ENCODE peak calls at places on chromosomes 1 and 21, in four cellular contexts. J is fibroblast of mammary gland; O is activated T-cell treated with anti-CD3 and anti-CD28 coated beads, Interleukin-2, amount 50 U/mL, for 1 hour; V is fibroblast of pulmonary artery. Y is an unnamed sample.

GRCh38 chr1:27111771-27112573 is 43.0 kb downstream of the SLC9A1 start:
- DNase-seq in O (peak), V (peak), J (peak), Y (peak)

GRCh38 chr1:210239295-210240155 is 6.9 kb downstream of the SERTAD4 start:
- DNase-seq in O (no peak), J (peak), V (peak), Y (peak)

GRCh38 chr1:153585009-153585408 is 19.4 kb upstream of the S100A2 start:
- DNase-seq in J (no peak), V (no peak), O (no peak), Y (no peak)

GRCh38 chr1:56868761-56869160 is 14.2 kb downstream of the C8A start:
- DNase-seq in J (peak), O (no peak), V (no peak), Y (no peak)

GRCh38 chr1:248807067-248807737 is 18.5 kb downstream of the SH3BP5L start:
- DNase-seq in J (peak), O (peak), V (peak), Y (peak)

GRCh38 chr1:12203216-12204007 is 26.4 kb upstream of the VPS13D start:
- DNase-seq in O (peak), J (no peak), V (no peak), Y (no peak)

GRCh38 chr1:62229932-62230331 is 35.3 kb downstream of the L1TD1 start:
- DNase-seq in O (no peak), V (no peak), J (no peak), Y (no peak)

GRCh38 chr1:97647776-97648175 is 273.1 kb downstream of the DPYD start:
- DNase-seq in J (peak), O (no peak), V (peak), Y (no peak)

GRCh38 chr1:110310300-110310699 is 28.9 kb upstream of the RBM15 start:
- DNase-seq in J (no peak), V (no peak), O (no peak), Y (no peak)

GRCh38 chr1:211893260-211893659 is 62.7 kb upstream of the LPGAT1 start:
- DNase-seq in J (no peak), O (no peak), V (no peak), Y (no peak)

GRCh38 chr1:210687582-210688279 is 359.0 kb downstream of the HHAT start:
- DNase-seq in J (no peak), O (no peak), V (no peak), Y (no peak)

GRCh38 chr1:173148971-173149370 is 58.2 kb downstream of the TNFSF4 start:
- DNase-seq in V (no peak), J (peak), O (no peak), Y (no peak)

GRCh38 chr21:41247561-41247968 is 69.0 kb upstream of the FAM3B start:
- DNase-seq in J (no peak), V (peak), O (no peak), Y (peak)

GRCh38 chr1:161905269-161905884 is 118.3 kb downstream of the OLFML2B start:
- DNase-seq in O (no peak), V (peak), J (peak), Y (peak)

GRCh38 chr1:180083164-180083563 is 71.5 kb upstream of the QSOX1 start:
- DNase-seq in V (no peak), J (no peak), O (no peak), Y (no peak)

GRCh38 chr21:14453339-14453738 is 70.4 kb upstream of the HSPA13 start:
- DNase-seq in J (no peak), O (no peak), V (no peak), Y (no peak)